ENCODE peak calls at places on chromosomes 1 and 21, in four cellular contexts. M is IMR-90, N is A673, J is adrenal gland. F is an unnamed sample.

GRCh38 chr1:106620521-106620954 is 435.9 kb upstream of the PRMT6 start:
- DNase-seq in M (no peak), N (peak; percentile 7), J (no peak), F (no peak)

GRCh38 chr1:88922214-88922613 is 30.8 kb upstream of the GTF2B start:
- DNase-seq in M (no peak), N (peak; percentile 7), J (no peak), F (no peak)

GRCh38 chr21:29416268-29416667 is 117.5 kb downstream of the BACH1 start:
- DNase-seq in M (no peak), N (no peak), J (no peak), F (no peak)

GRCh38 chr1:10784998-10785854 is 11.2 kb downstream of the CASZ1 start:
- DNase-seq in M (no peak), N (no peak), J (no peak), F (no peak)

GRCh38 chr1:46547481-46548383 is 3.7 kb downstream of the KNCN start:
- DNase-seq in M (peak; percentile 62), N (peak; percentile 80), J (no peak), F (no peak)

GRCh38 chr1:38129971-38130370 is 83.4 kb upstream of the POU3F1 start:
- DNase-seq in M (peak; percentile 11), N (no peak), J (no peak), F (no peak)

GRCh38 chr1:62782197-62782886 is 1.6 kb upstream of the ATG4C start:
- DNase-seq in M (peak; percentile 66), N (peak; percentile 69), J (no peak), F (no peak)

GRCh38 chr1:186722711-186723309 is 42.6 kb upstream of the PTGS2 start:
- DNase-seq in M (peak; percentile 52), N (peak; percentile 78), J (no peak), F (peak; percentile 45)

GRCh38 chr1:155324717-155325595 is 4.3 kb downstream of the RUSC1 start:
- DNase-seq in M (peak; percentile 40), N (peak; percentile 69), J (peak; percentile 81), F (peak; percentile 64)

DNA sequence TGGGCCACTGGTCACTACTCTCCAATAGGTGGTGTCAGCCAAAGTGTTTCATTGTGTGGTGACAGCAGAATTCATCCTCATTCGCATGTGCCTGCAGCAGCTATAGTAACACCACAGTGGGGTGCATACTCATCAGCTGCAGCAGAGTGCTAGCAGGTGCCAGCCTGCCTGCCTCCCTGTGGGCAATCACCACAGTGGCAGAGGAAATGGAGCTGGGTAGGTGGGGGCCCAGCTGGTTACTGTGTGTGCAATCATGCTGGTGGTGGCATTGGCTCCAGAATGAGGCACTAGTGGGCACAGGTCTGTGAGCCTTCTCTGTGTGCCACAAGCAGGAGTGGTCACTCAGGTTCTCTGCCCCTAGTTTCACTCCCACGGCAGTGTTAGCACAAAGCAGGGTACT is 579.2 kb downstream of the PTPRC start:
- DNase-seq in M (no peak), N (peak; percentile 40), J (no peak), F (no peak)
- H3K4me1 ChIP-seq in M (no peaks in the 10 kb centered on the region), N (peaks cover 8% of the 10 kb centered on the region), J (no peaks in the 10 kb centered on the region), F (no peaks in the 10 kb centered on the region)

DNA sequence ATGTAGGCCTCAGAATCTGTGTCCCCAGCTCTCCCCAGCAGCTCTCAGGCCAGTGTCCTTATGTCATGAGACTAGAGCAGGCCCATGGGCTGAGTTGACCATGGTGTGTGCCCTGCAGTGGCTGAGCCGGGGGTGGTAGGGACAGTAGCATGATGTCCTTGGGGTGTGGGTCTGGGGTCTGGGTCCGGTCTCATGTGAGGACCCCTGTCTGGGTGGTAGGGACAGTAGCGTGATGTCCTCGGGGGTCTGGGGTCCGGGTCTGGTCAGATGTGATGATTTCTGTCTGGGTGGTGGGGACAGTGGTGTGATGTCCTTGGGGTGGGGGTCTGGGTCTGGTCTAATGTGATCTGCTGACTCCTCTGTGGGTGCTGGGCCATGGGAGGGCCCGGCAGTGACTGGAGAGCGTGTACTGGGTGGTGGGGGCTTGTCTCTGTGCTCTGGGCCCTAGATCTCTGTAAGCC is 64.5 kb downstream of the OBSCN start:
- DNase-seq in M (no peak), N (no peak), J (peak; percentile 44), F (no peak)
- H3K4me3 ChIP-seq in M (no peak overlapping the region), N (no peak overlapping the region), J (no peak overlapping the region), F (no peak overlapping the region)

GRCh38 chr1:67257173-67257535 is 50.5 kb upstream of the IL12RB2 start:
- DNase-seq in M (no peak), N (peak; percentile 5), J (no peak), F (no peak)

GRCh38 chr1:67264899-67265298 is 42.8 kb upstream of the IL12RB2 start:
- DNase-seq in M (no peak), N (peak; percentile 57), J (no peak), F (no peak)

GRCh38 chr1:67262735-67263134 is 44.9 kb upstream of the IL12RB2 start:
- DNase-seq in M (no peak), N (no peak), J (no peak), F (no peak)

GRCh38 chr1:67264152-67264551 is 43.5 kb upstream of the IL12RB2 start:
- DNase-seq in M (no peak), N (peak; percentile 4), J (no peak), F (no peak)

GRCh38 chr1:67261646-67262045 is 46.0 kb upstream of the IL12RB2 start:
- DNase-seq in M (no peak), N (peak; percentile 36), J (no peak), F (no peak)
- TF ChIP-seq CTCF in M (no peak), N (peak; percentile 54), J (no peak), F (no peak)

DNA sequence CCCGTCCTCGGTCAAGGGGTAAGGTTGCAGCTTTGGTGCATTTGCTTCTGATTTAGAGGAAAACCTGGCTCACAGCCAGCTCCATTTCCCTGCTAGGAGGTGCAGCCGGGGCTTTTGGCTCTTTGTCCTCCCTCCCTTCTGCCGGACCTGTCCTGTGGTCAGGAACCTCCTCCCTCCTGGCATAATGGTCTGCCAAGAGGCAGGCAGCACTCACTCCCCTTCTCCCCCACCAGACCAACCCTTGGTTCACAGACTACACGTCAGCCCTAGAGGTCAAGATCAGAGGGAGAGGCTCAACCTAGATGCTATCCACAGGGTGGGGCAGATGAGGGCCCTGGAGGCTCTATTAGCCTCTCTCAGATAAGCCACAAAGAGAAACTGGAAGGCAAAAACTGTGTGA is 64.9 kb downstream of the PLXNA2 start:
- DNase-seq in M (no peak), N (no peak), J (no peak), F (peak; percentile 27)
- H3K4me1 ChIP-seq in M (peaks cover 9% of the 10 kb centered on the region), N (no peaks in the 10 kb centered on the region), J (peaks cover 11% of the 10 kb centered on the region), F (peaks cover 10% of the 10 kb centered on the region)

GRCh38 chr21:42513151-42513984 is at the start of gene SLC37A1:
- DNase-seq in M (no peak), N (peak; percentile 13), J (peak; percentile 74), F (no peak)

GRCh38 chr21:42513985-42514882 is 582 bp downstream of the SLC37A1 start:
- DNase-seq in M (no peak), N (peak; percentile 56), J (peak; percentile 80), F (no peak)

GRCh38 chr21:42512346-42513034 is 1.2 kb upstream of the SLC37A1 start:
- DNase-seq in M (no peak), N (no peak), J (no peak), F (no peak)

GRCh38 chr21:42515708-42516502 is 2.3 kb downstream of the SLC37A1 start:
- DNase-seq in M (no peak), N (peak; percentile 34), J (no peak), F (no peak)

DNA sequence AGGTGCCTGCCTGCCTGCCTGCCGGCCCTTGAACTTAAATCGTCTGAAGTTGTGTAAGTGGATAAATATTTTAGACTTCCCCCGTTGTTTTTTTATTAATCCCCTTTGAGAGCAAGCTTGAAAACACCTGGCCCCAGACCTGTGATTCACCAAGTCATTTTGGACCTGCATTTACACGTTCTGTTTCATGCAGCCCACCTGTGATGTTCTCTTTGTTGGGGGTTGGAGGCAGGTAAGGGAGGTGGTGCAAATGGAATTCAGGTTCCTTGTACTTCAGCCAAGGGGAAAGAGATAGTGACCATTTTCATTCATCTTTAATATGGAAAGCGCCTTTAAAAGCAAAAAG is 1.2 kb downstream of the SLC37A1 start:
- DNase-seq in M (no peak), N (no peak), J (no peak), F (no peak)
- H3K4me3 ChIP-seq in M (no peak overlapping the region), N (peak overlapping the region; percentile 69), J (peak overlapping the region; percentile 86), F (peak overlapping the region; percentile 70)

GRCh38 chr1:237042892-237043576 is 1.1 kb downstream of the RYR2 start:
- DNase-seq in M (no peak), N (no peak), J (no peak), F (peak; percentile 24)

GRCh38 chr1:237040823-237041222 is 1.2 kb upstream of the RYR2 start:
- DNase-seq in M (no peak), N (no peak), J (no peak), F (no peak)

GRCh38 chr1:237041461-237041794 is 556 bp upstream of the RYR2 start:
- DNase-seq in M (no peak), N (no peak), J (no peak), F (no peak)

GRCh38 chr1:237042467-237042891 is 495 bp downstream of the RYR2 start:
- DNase-seq in M (no peak), N (no peak), J (no peak), F (peak; percentile 22)

DNA sequence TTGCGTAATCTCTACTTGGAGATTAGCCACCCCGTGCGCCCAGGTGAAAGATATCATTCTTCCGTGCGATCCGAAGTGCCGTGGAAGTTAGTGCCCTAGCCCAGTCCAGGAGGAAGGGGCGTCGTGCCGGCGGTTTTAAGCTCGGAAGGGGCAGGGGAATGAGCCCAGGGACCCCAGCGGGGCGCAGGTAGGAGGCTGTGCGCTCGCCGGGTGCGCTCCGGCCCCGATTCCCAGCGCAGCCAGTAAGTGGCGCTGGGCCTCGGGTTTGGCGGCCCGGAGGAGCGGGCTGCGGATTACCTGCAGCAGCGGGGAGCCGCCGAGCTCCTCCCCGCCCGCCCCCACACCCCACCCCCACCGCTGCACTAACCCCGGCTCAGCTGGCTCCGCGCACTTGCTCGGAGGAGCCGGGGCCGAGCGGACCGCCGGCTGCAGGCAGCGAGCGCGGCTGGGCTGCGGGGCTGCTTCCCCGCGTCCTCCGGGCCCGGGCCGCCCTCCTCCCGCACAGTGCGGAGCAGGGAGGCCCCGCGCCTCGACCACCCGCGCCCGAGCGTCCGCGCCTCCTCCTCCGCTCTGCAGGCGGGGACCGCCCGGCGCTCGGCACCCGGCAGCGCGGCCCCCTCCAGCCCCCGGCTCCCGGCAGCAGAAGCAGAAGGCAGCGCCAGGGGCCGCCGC is at the start of gene RYR2:
- DNase-seq in M (no peak), N (peak; percentile 64), J (no peak), F (peak; percentile 62)
- TF ChIP-seq CTCF in M (no peak), N (peak; percentile 51), J (no peak), F (peak; percentile 53)

GRCh38 chr1:154181944-154182341 is 10.0 kb downstream of the TPM3 start:
- DNase-seq in M (no peak), N (no peak), J (no peak), F (no peak)
- H3K4me1 ChIP-seq in M (peaks cover 20% of the 10 kb centered on the region), N (peaks cover 42% of the 10 kb centered on the region), J (peaks cover 57% of the 10 kb centered on the region), F (peaks cover 20% of the 10 kb centered on the region)

GRCh38 chr1:42686418-42686817 is 4.2 kb downstream of the YBX1 start:
- DNase-seq in M (no peak), N (no peak), J (no peak), F (no peak)
- H3K4me3 ChIP-seq in M (no peak overlapping the region), N (no peak overlapping the region), J (no peak overlapping the region), F (no peak overlapping the region)